ENCODE peak calls at places on chromosomes 13 and 19, in five cellular contexts. E is IMR-90, J is H1, O is neuronal stem cell, G is mesenchymal stem cell. M is an unnamed sample.

GRCh38 chr19:16398530-16399241 is 73.1 kb downstream of the EPS15L1 start:
- DNase-seq in E (peak), O (no peak), G (no peak), J (no peak), M (no peak)

GRCh38 chr19:6092329-6093286 is 17.7 kb downstream of the RFX2 start:
- DNase-seq in O (peak), E (peak), G (peak), J (no peak), M (peak)

GRCh38 chr19:53908106-53908932 is 759 bp upstream of the CACNG7 start:
- DNase-seq in G (no peak), O (peak), J (peak), E (peak), M (peak)

GRCh38 chr19:50244695-50245094 is 41.3 kb downstream of the MYH14 start:
- DNase-seq in G (no peak), J (no peak), E (no peak), O (no peak), M (no peak)

GRCh38 chr19:17304386-17305047 is 1.2 kb upstream of the MRPL34 start:
- DNase-seq in G (no peak), J (no peak), E (no peak), O (no peak), M (no peak)

GRCh38 chr13:22232186-22232585 is 561.3 kb downstream of the FGF9 start:
- DNase-seq in J (no peak), O (no peak), G (no peak), E (no peak), M (no peak)

GRCh38 chr19:12984143-12984627 is 11.1 kb upstream of the NFIX start:
- DNase-seq in J (no peak), O (no peak), G (no peak), E (no peak), M (peak)

GRCh38 chr13:107864543-107865460 is 350.5 kb downstream of the LIG4 start:
- DNase-seq in O (peak), G (peak), E (peak), J (no peak), M (no peak)

GRCh38 chr13:89726690-89727435 is 1620.6 kb upstream of the MIR17HG start:
- DNase-seq in G (peak), J (no peak), E (peak), O (no peak), M (no peak)

GRCh38 chr19:35336166-35336955 is 7.4 kb downstream of the CD22 start:
- DNase-seq in E (no peak), G (no peak), O (no peak), J (no peak), M (no peak)

GRCh38 chr19:11963566-11964355 is 1.1 kb upstream of the ZNF763 start:
- DNase-seq in G (peak), O (peak), J (peak), E (peak), M (peak)

GRCh38 chr13:51202477-51203046 is 19.6 kb upstream of the FAM124A start:
- DNase-seq in O (no peak), J (no peak), G (no peak), E (no peak), M (no peak)

GRCh38 chr19:55226273-55226672 is 2.3 kb downstream of the TMEM86B start:
- DNase-seq in O (no peak), J (no peak), E (no peak), G (no peak), M (no peak)

GRCh38 chr13:31073859-31074718 is 87.6 kb downstream of the HSPH1 start:
- DNase-seq in O (peak), E (peak), G (peak), J (no peak), M (no peak)

GRCh38 chr19:808176-808741 is 11.0 kb downstream of the PTBP1 start:
- DNase-seq in J (no peak), E (no peak), O (no peak), G (no peak), M (no peak)

GRCh38 chr19:35879068-35879467 is 10.7 kb downstream of the APLP1 start:
- DNase-seq in G (no peak), O (no peak), J (no peak), E (no peak), M (no peak)

GRCh38 chr19:44625531-44626066 is 12.2 kb downstream of the IGSF23 start:
- DNase-seq in G (no peak), E (peak), J (no peak), O (no peak), M (no peak)

GRCh38 chr19:4896372-4896771 is 6.3 kb downstream of the ARRDC5 start:
- DNase-seq in J (no peak), E (peak), G (peak), O (no peak), M (no peak)

GRCh38 chr13:111491659-111492058 is 171.2 kb downstream of the TEX29 start:
- DNase-seq in E (no peak), G (no peak), O (no peak), J (no peak), M (no peak)

GRCh38 chr19:40193587-40193849 is 2.3 kb downstream of the MAP3K10 start:
- DNase-seq in O (no peak), G (no peak), E (peak), J (no peak), M (no peak)

GRCh38 chr13:81302125-81302524 is 961.2 kb upstream of the SPRY2 start:
- DNase-seq in O (no peak), E (no peak), J (no peak), G (no peak), M (no peak)

DNA sequence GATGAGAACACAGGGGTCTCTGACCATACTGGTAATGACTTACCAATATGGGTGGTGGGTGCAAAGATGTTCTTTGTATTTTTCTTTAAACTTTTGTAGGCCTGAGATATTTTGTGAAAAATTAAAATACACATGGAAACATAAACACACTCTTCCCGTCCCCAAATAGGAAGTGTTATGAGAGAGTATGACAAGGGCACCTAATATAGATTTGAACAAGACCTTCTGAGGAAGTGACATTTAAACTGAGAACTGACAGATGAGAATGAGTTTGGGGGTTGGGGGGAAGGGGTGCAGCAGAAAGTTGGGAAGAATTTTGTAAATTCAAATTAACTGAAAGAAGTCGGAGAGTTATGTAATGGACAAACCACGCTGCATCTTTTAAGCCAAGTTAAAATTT is 224.2 kb downstream of the RGCC start:
- DNase-seq in G (no peak), O (no peak), E (no peak), J (no peak), M (no peak)
- H2AFZ ChIP-seq in G (no peak), O (no peak), E (no peak), J (no peak), M (no peak)

GRCh38 chr13:39506559-39507390 is 96.2 kb downstream of the LHFPL6 start:
- DNase-seq in J (no peak), G (peak), O (no peak), E (peak), M (no peak)
- H2BK15ac ChIP-seq in J (peak), G (no peak), O (no peak), E (peak), M (no peak)

DNA sequence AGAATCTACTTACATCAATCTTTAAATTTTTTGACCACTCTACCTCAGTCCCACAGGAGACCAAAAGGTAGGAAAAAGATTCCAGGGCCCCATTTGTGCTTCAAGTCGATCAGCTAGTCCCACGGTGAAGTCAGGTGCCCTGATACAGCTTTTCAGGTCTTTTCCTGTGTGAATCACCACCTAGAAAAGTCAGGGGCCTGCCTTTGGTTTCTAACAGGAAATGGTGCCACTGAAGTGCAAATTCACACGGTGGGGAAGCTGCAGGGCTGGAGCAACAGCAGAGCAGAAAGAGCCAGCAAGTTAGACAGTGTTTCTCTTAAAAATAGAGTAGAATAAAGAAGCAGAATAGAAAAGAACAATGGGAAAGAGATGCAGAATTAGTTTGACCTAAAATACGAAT is 107.5 kb downstream of the KLF12 start:
- DNase-seq in J (peak), E (peak), G (peak), O (no peak), M (peak)
- H2AFZ ChIP-seq in J (no peak), E (no peak), G (no peak), O (peak), M (no peak)

GRCh38 chr13:29619995-29620394 is 24.5 kb upstream of the SLC7A1 start:
- DNase-seq in E (peak), J (no peak), G (no peak), O (no peak), M (no peak)
- H2BK15ac ChIP-seq in E (no peak), J (no peak), G (no peak), O (no peak), M (no peak)